ENCODE peak calls at places on chromosomes 1 and 21, in four cellular contexts. C, Y, B and W are unnamed samples.

GRCh38 chr1:166133276-166133841 is 33.4 kb downstream of the FAM78B start:
- DNase-seq in C (no peak), Y (no peak), B (no peak), W (peak)

GRCh38 chr1:156492591-156493080 is 7.9 kb downstream of the MEF2D start:
- DNase-seq in C (no peak), Y (no peak), B (no peak), W (no peak)

GRCh38 chr1:167707942-167708341 is 13.8 kb upstream of the MPZL1 start:
- DNase-seq in C (no peak), Y (no peak), B (no peak), W (no peak)

GRCh38 chr1:209823143-209824041 is 4.4 kb upstream of the UTP25 start:
- DNase-seq in C (peak), Y (no peak), B (peak), W (peak)

GRCh38 chr1:11731719-11732283 is 4.1 kb upstream of the AGTRAP start:
- DNase-seq in C (peak), Y (no peak), B (no peak), W (peak)

GRCh38 chr1:40306296-40306695 is 10.8 kb downstream of the COL9A2 start:
- DNase-seq in C (no peak), Y (no peak), B (peak), W (no peak)

GRCh38 chr1:24870551-24871195 is 59.4 kb downstream of the RUNX3 start:
- DNase-seq in C (no peak), Y (no peak), B (no peak), W (no peak)

GRCh38 chr1:151196292-151196800 is 2.0 kb upstream of the PIP5K1A start:
- DNase-seq in C (peak), Y (peak), B (peak), W (peak)

GRCh38 chr1:12016182-12016581 is 3.1 kb upstream of the MIIP start:
- DNase-seq in C (no peak), Y (no peak), B (no peak), W (no peak)

GRCh38 chr1:29415156-29415830 is 179.0 kb downstream of the PTPRU start:
- DNase-seq in C (peak), Y (no peak), B (peak), W (peak)

GRCh38 chr21:42145569-42146250 is 73.2 kb upstream of the ABCG1 start:
- DNase-seq in C (peak), Y (peak), B (peak), W (peak)

GRCh38 chr1:48688102-48688760 is 88.5 kb downstream of the BEND5 start:
- DNase-seq in C (no peak), Y (no peak), B (peak), W (peak)

GRCh38 chr1:54016343-54017282 is 1.4 kb downstream of the LDLRAD1 start:
- DNase-seq in C (peak), Y (no peak), B (no peak), W (no peak)

GRCh38 chr1:228408869-228409805 is 2.5 kb upstream of the TRIM11 start:
- DNase-seq in C (no peak), Y (no peak), B (no peak), W (no peak)

GRCh38 chr1:18414321-18414720 is 66.4 kb upstream of the KLHDC7A start:
- DNase-seq in C (no peak), Y (no peak), B (no peak), W (no peak)

GRCh38 chr1:62187548-62187947 is 7.1 kb upstream of the L1TD1 start:
- DNase-seq in C (no peak), Y (no peak), B (no peak), W (no peak)

GRCh38 chr1:156480015-156480368 is 20.6 kb downstream of the MEF2D start:
- DNase-seq in C (no peak), Y (no peak), B (no peak), W (peak)

GRCh38 chr1:201810466-201811216 is 18.3 kb upstream of the IPO9 start:
- DNase-seq in C (no peak), Y (no peak), B (no peak), W (no peak)

GRCh38 chr21:36422279-36423098 is 37.3 kb downstream of the CHAF1B start:
- DNase-seq in C (peak), Y (no peak), B (peak), W (peak)

GRCh38 chr1:46522184-46522968 is 29.1 kb downstream of the KNCN start:
- DNase-seq in C (no peak), Y (no peak), B (no peak), W (peak)

GRCh38 chr1:204069887-204070286 is 3.0 kb upstream of the SOX13 start:
- DNase-seq in C (no peak), Y (no peak), B (no peak), W (no peak)

GRCh38 chr1:45876000-45876399 is 72.6 kb downstream of the MAST2 start:
- DNase-seq in C (no peak), Y (no peak), B (no peak), W (peak)

GRCh38 chr1:53026254-53026653 is 35.8 kb upstream of the PODN start:
- DNase-seq in C (no peak), Y (no peak), B (no peak), W (no peak)

GRCh38 chr1:101992816-101993575 is 3.7 kb downstream of the OLFM3 start:
- DNase-seq in C (no peak), Y (no peak), B (no peak), W (no peak)

GRCh38 chr1:18955442-18956188 is 861 bp downstream of the IFFO2 start:
- DNase-seq in C (no peak), Y (no peak), B (peak), W (peak)

GRCh38 chr21:31729622-31730343 is 2.1 kb downstream of the SCAF4 start:
- DNase-seq in C (no peak), Y (no peak), B (no peak), W (no peak)

GRCh38 chr1:54738244-54738643 is 22.6 kb downstream of the TTC4 start:
- DNase-seq in C (no peak), Y (no peak), B (no peak), W (no peak)

GRCh38 chr1:31315902-31316301 is 19.1 kb downstream of the ZCCHC17 start:
- DNase-seq in C (no peak), Y (no peak), B (no peak), W (no peak)

GRCh38 chr1:38992450-38993111 is 1.5 kb downstream of the AKIRIN1 start:
- DNase-seq in C (peak), Y (peak), B (no peak), W (no peak)

GRCh38 chr1:241837901-241838300 is 10.1 kb upstream of the EXO1 start:
- DNase-seq in C (no peak), Y (no peak), B (no peak), W (no peak)

GRCh38 chr1:241838831-241839365 is 9.1 kb upstream of the EXO1 start:
- DNase-seq in C (no peak), Y (no peak), B (no peak), W (no peak)

GRCh38 chr1:241836944-241837343 is 11.1 kb upstream of the EXO1 start:
- DNase-seq in C (no peak), Y (no peak), B (no peak), W (no peak)

GRCh38 chr1:241837413-241837812 is 10.6 kb upstream of the EXO1 start:
- DNase-seq in C (no peak), Y (no peak), B (no peak), W (no peak)

DNA sequence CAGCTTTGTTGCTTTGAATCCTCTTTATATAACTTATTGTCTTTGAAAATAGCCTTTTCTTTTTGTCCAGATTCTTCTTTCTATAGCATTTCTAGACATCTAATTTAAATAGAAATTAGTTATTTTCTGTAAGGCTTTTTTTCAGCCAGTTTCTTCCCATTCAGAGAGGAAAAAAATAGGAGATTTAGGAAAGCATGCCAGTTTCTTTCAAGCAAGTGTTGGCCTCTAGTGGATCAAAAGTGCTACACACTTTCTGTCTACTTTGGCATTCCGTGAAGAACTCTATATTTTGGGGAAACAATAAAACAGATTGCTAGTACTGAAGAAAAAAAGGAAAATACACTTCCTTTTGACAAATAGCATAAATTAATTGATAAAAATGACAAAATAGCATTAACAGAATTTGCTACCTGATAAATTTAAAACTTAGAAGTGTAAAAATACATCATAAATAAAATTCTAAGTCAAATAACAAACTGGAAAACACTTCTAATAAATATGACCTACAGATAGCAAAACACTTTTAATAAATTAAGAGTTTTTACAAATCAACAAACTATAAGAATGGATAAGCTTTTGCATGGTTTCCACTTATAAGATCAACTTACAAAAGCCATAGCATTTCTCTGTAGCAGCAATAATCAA is 13.1 kb upstream of the EXO1 start:
- DNase-seq in C (peak), Y (no peak), B (peak), W (peak)
- TF ChIP-seq TARDBP in C (no peak), Y (no peak), B (no peak), W (no peak)

GRCh38 chr1:94325379-94326302 is 88.3 kb upstream of the ARHGAP29 start:
- DNase-seq in C (peak), Y (no peak), B (no peak), W (no peak)
- TF ChIP-seq TARDBP in C (no peak), Y (no peak), B (no peak), W (no peak)

GRCh38 chr1:37948841-37949240 is 2.0 kb upstream of the INPP5B start:
- DNase-seq in C (no peak), Y (no peak), B (no peak), W (no peak)

GRCh38 chr1:37945743-37946702 is 830 bp downstream of the INPP5B start:
- DNase-seq in C (peak), Y (no peak), B (peak), W (peak)

GRCh38 chr1:37948160-37948559 is 1.3 kb upstream of the INPP5B start:
- DNase-seq in C (no peak), Y (no peak), B (no peak), W (no peak)

GRCh38 chr1:37946703-37947360 is at the start of gene INPP5B:
- DNase-seq in C (peak), Y (peak), B (peak), W (peak)

DNA sequence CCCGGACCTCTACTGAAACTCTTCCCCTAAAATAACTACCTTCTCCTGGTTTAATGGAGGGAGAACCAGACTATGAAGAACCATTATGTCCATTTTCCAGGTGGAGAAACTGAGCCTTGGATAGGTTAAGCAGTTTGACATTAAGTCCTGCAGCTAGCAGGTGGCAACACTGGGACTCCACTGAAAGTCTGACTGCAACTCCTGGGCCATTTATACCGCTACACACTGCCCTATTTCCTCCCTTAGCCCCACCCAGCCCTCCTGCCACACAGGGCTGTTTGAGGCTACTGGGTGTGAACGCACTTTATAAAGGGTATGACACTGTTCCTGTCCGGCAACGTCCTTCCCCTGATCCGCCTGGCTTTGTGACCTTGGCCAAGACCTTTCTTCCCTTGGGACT is 511 bp upstream of the INPP5B start:
- DNase-seq in C (no peak), Y (no peak), B (no peak), W (no peak)
- TF ChIP-seq TARDBP in C (no peak), Y (no peak), B (no peak), W (no peak)

DNA sequence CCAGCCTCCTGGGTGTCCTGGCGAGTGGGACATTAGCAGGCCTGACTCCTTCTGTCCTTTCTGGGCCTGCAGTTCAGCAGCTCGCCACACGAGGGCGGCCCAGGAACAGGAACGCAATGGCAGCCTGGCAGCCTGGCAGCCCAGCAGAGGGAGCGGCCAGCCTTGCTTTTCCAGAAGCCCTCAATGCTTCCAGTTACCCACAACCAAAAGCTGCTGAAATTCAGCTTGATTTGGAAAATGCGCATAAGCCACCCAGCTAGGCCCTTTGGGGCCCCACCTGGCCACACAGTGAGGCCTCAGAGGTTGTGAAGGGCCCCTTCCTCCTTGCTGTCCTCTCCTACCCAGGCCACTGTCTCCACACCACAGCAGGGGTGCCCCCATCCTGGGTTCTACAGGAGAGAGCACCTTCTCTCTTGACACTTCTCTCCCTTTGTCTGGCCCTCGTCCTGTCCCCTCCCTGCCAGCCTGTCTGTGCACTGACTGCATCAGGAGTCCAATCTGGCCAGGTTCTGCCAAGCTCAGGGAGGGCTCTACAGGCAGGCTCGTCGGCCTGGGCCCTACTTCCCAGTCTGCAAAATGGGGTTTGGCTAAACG is 103.4 kb upstream of the VAMP3 start:
- DNase-seq in C (peak), Y (peak), B (peak), W (peak)
- TF ChIP-seq TARDBP in C (no peak), Y (no peak), B (no peak), W (no peak)

GRCh38 chr21:43905726-43906455 is 40.9 kb downstream of the AGPAT3 start:
- DNase-seq in C (no peak), Y (no peak), B (no peak), W (no peak)
- TF ChIP-seq TARDBP in C (no peak), Y (no peak), B (no peak), W (no peak)

GRCh38 chr1:246152986-246153431 is 354.1 kb downstream of the SMYD3 start:
- DNase-seq in C (no peak), Y (no peak), B (no peak), W (peak)

GRCh38 chr1:246155923-246156322 is 351.2 kb downstream of the SMYD3 start:
- DNase-seq in C (no peak), Y (no peak), B (no peak), W (no peak)

GRCh38 chr1:246149543-246149942 is 357.5 kb downstream of the SMYD3 start:
- DNase-seq in C (no peak), Y (no peak), B (no peak), W (no peak)

GRCh38 chr1:246153796-246154212 is 353.3 kb downstream of the SMYD3 start:
- DNase-seq in C (no peak), Y (no peak), B (peak), W (peak)

GRCh38 chr1:246151796-246152434 is 355.2 kb downstream of the SMYD3 start:
- DNase-seq in C (no peak), Y (no peak), B (peak), W (peak)
- TF ChIP-seq TARDBP in C (no peak), Y (no peak), B (no peak), W (no peak)